ENCODE peak calls at places on chromosomes 7 and 10, in five cellular contexts. One of them, this sample, is unnamed.
A peak's percentile ranks its signal among the peaks of the same experiment; 100 is the strongest.

GRCh38 chr7:37369904-37370303 is 78.8 kb downstream of the ELMO1 start:
- DNase-seq in NCI-H1105 treated with DMSO at 0.1 percent for 48 hours: no peak
- DNase-seq in psoas muscle: no peak
- DNase-seq in brain microvascular endothelial cell: no peak
- DNase-seq in HTR-8/SVneo: no peak
- DNase-seq in this sample: no peak

GRCh38 chr10:121579656-121580055 is 18.6 kb downstream of the FGFR2 start:
- DNase-seq in NCI-H1105 treated with DMSO at 0.1 percent for 48 hours: no peak
- DNase-seq in psoas muscle: no peak
- DNase-seq in brain microvascular endothelial cell: no peak
- DNase-seq in HTR-8/SVneo: no peak
- DNase-seq in this sample: no peak

GRCh38 chr10:129709101-129709500 is 242.1 kb downstream of the MGMT start:
- DNase-seq in NCI-H1105 treated with DMSO at 0.1 percent for 48 hours: no peak
- DNase-seq in psoas muscle: no peak
- DNase-seq in brain microvascular endothelial cell: no peak
- DNase-seq in HTR-8/SVneo: no peak
- DNase-seq in this sample: no peak

GRCh38 chr10:43966571-43966965 is 317.9 kb upstream of the ZNF32 start:
- DNase-seq in NCI-H1105 treated with DMSO at 0.1 percent for 48 hours: no peak
- DNase-seq in psoas muscle: no peak
- DNase-seq in brain microvascular endothelial cell: no peak
- DNase-seq in HTR-8/SVneo: no peak
- DNase-seq in this sample: no peak

GRCh38 chr10:84352251-84352842 is 24.0 kb downstream of the CCSER2 start:
- DNase-seq in NCI-H1105 treated with DMSO at 0.1 percent for 48 hours: peak; percentile 7
- DNase-seq in psoas muscle: no peak
- DNase-seq in brain microvascular endothelial cell: peak; percentile 56
- DNase-seq in HTR-8/SVneo: peak; percentile 54
- DNase-seq in this sample: peak; percentile 42

GRCh38 chr10:18594574-18595156 is 56.7 kb downstream of the NSUN6 start:
- DNase-seq in NCI-H1105 treated with DMSO at 0.1 percent for 48 hours: no peak
- DNase-seq in psoas muscle: no peak
- DNase-seq in brain microvascular endothelial cell: no peak
- DNase-seq in HTR-8/SVneo: no peak
- DNase-seq in this sample: no peak

GRCh38 chr10:104638861-104639594 is 2.1 kb upstream of the SORCS3 start:
- DNase-seq in NCI-H1105 treated with DMSO at 0.1 percent for 48 hours: no peak
- DNase-seq in psoas muscle: no peak
- DNase-seq in brain microvascular endothelial cell: no peak
- DNase-seq in HTR-8/SVneo: no peak
- DNase-seq in this sample: no peak

GRCh38 chr7:16915405-16915804 is 33.6 kb upstream of the AGR3 start:
- DNase-seq in NCI-H1105 treated with DMSO at 0.1 percent for 48 hours: no peak
- DNase-seq in psoas muscle: no peak
- DNase-seq in brain microvascular endothelial cell: peak; percentile 90
- DNase-seq in HTR-8/SVneo: peak; percentile 61
- DNase-seq in this sample: no peak

GRCh38 chr7:38671901-38672559 is 40.9 kb upstream of the AMPH start:
- DNase-seq in NCI-H1105 treated with DMSO at 0.1 percent for 48 hours: no peak
- DNase-seq in psoas muscle: no peak
- DNase-seq in brain microvascular endothelial cell: no peak
- DNase-seq in HTR-8/SVneo: no peak
- DNase-seq in this sample: no peak

GRCh38 chr10:78567680-78568453 is 500.9 kb upstream of the ZMIZ1 start:
- DNase-seq in NCI-H1105 treated with DMSO at 0.1 percent for 48 hours: no peak
- DNase-seq in psoas muscle: no peak
- DNase-seq in brain microvascular endothelial cell: no peak
- DNase-seq in HTR-8/SVneo: no peak
- DNase-seq in this sample: no peak

GRCh38 chr7:21071570-21071969 is 284.9 kb upstream of the SP8 start:
- DNase-seq in NCI-H1105 treated with DMSO at 0.1 percent for 48 hours: no peak
- DNase-seq in psoas muscle: no peak
- DNase-seq in brain microvascular endothelial cell: no peak
- DNase-seq in HTR-8/SVneo: no peak
- DNase-seq in this sample: no peak

GRCh38 chr10:80454526-80455460 is 683 bp downstream of the TSPAN14 start:
- DNase-seq in NCI-H1105 treated with DMSO at 0.1 percent for 48 hours: no peak
- DNase-seq in psoas muscle: peak; percentile 74
- DNase-seq in brain microvascular endothelial cell: no peak
- DNase-seq in HTR-8/SVneo: no peak
- DNase-seq in this sample: peak; percentile 29

This sample was measured in T-helper 17 cell.